ENCODE peak calls at places on chromosomes 1 and 21, in eight cellular contexts. I, V, S, N, J, Q, K and F are unnamed samples. For H3K36me3, the result is how much of the 10 kb centered on the place peaks cover.

GRCh38 chr1:110119843-110120242 is 7.6 kb downstream of the UBL4B start:
- DNase-seq in I (no peak), Q (no peak), N (no peak), K (no peak), J (no peak), S (no peak), V (no peak), F (no peak)

GRCh38 chr1:234322979-234323378 is 50.3 kb upstream of the COA6 start:
- DNase-seq in Q (no peak), J (no peak), V (peak), K (no peak), S (peak), I (peak), N (peak), F (no peak)

GRCh38 chr1:51336004-51336403 is 5.6 kb upstream of the TTC39A start:
- DNase-seq in Q (no peak), N (no peak), V (no peak), K (no peak), I (no peak), S (no peak), J (no peak), F (no peak)

GRCh38 chr1:14926214-14926613 is 227.3 kb upstream of the TMEM51 start:
- DNase-seq in Q (no peak), S (no peak), I (no peak), V (no peak), J (no peak), K (no peak), N (no peak), F (no peak)

GRCh38 chr1:31587720-31588423 is 11.6 kb downstream of the TINAGL1 start:
- DNase-seq in K (no peak), I (no peak), V (peak), N (no peak), Q (no peak), S (peak), J (no peak), F (peak)

GRCh38 chr1:7596126-7596755 is 174.9 kb upstream of the VAMP3 start:
- DNase-seq in I (no peak), K (no peak), S (no peak), Q (no peak), N (no peak), V (no peak), J (no peak), F (no peak)

GRCh38 chr1:16393255-16394177 is 26.5 kb downstream of the SZRD1 start:
- DNase-seq in V (no peak), N (no peak), K (no peak), J (no peak), Q (no peak), I (no peak), S (no peak), F (no peak)

GRCh38 chr1:168179411-168180147 is 817 bp downstream of the TIPRL start:
- DNase-seq in I (no peak), N (peak), K (no peak), V (no peak), J (peak), Q (no peak), S (peak), F (no peak)

GRCh38 chr1:225654277-225654597 is 1.3 kb upstream of the ENAH start:
- DNase-seq in K (no peak), I (no peak), S (peak), J (no peak), V (no peak), Q (no peak), N (no peak), F (no peak)

GRCh38 chr1:20119351-20119750 is at the start of gene PLA2G2D:
- DNase-seq in S (no peak), J (no peak), K (no peak), V (no peak), I (no peak), Q (no peak), N (no peak), F (no peak)

GRCh38 chr1:89429062-89429461 is 65.2 kb downstream of the GBP6 start:
- DNase-seq in V (no peak), Q (no peak), I (no peak), J (no peak), N (no peak), K (no peak), S (no peak), F (no peak)

GRCh38 chr1:56550132-56550531 is 29.2 kb downstream of the PLPP3 start:
- DNase-seq in K (no peak), V (peak), N (no peak), J (no peak), Q (no peak), I (no peak), S (peak), F (no peak)

GRCh38 chr21:38114717-38115333 is 142.0 kb upstream of the KCNJ15 start:
- DNase-seq in K (no peak), N (no peak), S (no peak), Q (no peak), J (no peak), V (no peak), I (no peak), F (no peak)

GRCh38 chr1:181359012-181359411 is 124.3 kb upstream of the CACNA1E start:
- DNase-seq in N (no peak), K (no peak), J (no peak), S (no peak), I (no peak), V (no peak), Q (no peak), F (no peak)

GRCh38 chr1:165871311-165872067 is 44.1 kb downstream of the UCK2 start:
- DNase-seq in K (no peak), N (peak), I (peak), S (peak), V (peak), J (peak), Q (peak), F (no peak)

GRCh38 chr1:111517464-111518225 is 14.2 kb upstream of the ADORA3 start:
- DNase-seq in K (no peak), I (no peak), N (no peak), S (no peak), V (no peak), Q (no peak), J (no peak), F (no peak)

GRCh38 chr21:21046063-21046462 is 47.9 kb downstream of the NCAM2 start:
- DNase-seq in J (no peak), K (no peak), I (no peak), N (no peak), S (peak), Q (no peak), V (no peak), F (no peak)

GRCh38 chr21:38968887-38969543 is 163.3 kb downstream of the ETS2 start:
- DNase-seq in V (no peak), Q (no peak), S (no peak), K (no peak), I (no peak), J (no peak), N (no peak), F (no peak)

GRCh38 chr1:57796609-57797008 is 372.7 kb upstream of the DAB1 start:
- DNase-seq in S (no peak), J (peak), K (peak), I (no peak), V (no peak), Q (no peak), N (peak), F (no peak)

GRCh38 chr1:167819849-167820683 is 93.9 kb downstream of the ADCY10 start:
- DNase-seq in I (peak), S (peak), K (peak), J (peak), N (peak), V (peak), Q (no peak), F (peak)

GRCh38 chr1:115077984-115078330 is 11.3 kb downstream of the TSPAN2 start:
- DNase-seq in N (no peak), J (no peak), I (no peak), Q (no peak), S (no peak), K (no peak), V (no peak), F (no peak)

GRCh38 chr1:48031676-48032075 is 34.5 kb upstream of the TRABD2B start:
- DNase-seq in K (no peak), V (no peak), N (no peak), S (no peak), J (peak), I (no peak), Q (no peak), F (no peak)

DNA sequence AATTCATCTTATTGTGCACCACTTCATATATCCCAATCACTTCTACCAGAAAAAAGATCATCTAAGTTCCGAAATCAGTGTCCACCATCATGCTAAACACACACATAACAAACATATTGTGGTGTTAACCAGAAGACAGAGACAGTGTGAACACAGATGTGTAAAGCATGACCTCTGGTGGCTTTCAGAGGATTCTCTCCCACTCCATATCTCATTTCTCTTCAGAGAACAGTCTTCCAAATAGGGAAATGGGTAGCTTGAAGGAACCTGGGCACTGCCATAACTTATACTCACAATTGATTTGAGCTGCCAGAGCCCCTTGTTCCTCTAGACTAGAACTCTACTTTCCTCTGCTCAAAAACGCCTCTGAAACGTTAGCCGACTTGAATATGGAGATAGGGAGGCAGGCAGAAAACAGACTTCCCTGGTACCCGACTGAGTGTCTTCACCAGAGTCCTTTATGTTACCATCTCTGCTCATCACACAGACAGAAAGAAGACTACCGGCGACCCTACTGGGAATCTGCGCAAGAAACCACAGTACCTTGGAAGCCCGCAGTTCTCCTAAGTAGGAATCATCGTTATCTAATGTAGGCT is 1.8 kb upstream of the ELAPOR1 start:
- DNase-seq in V (peak), I (no peak), J (peak), S (no peak), K (no peak), N (peak), Q (no peak), F (no peak)
- TF ChIP-seq CTCF in V (peak), I (peak), J (peak), S (peak), K (peak), N (no peak), Q (peak), F (no peak)

DNA sequence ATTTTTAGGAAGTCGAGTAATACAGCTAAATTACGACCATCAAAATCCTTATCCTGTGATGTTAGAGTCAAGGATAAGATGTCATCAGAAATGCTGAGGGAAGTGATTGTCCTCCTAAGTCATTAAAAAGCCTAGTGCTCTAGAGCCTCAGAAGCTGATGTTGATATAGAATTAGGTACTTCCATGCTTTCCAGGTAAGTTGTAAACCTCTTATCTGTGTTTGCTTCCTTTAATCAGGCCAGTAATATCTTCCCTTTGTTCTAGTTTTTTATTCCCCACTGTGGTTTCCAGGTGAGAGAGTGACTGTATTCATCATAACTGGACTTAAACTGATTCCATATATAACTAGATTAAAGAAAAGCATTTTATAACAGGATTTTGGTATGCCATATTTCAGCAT is 44.4 kb downstream of the SMG7 start:
- DNase-seq in I (no peak), J (no peak), S (no peak), N (no peak), V (no peak), Q (no peak), K (no peak), F (no peak)
- H3K36me3 ChIP-seq in I (under half), J (under half), S (under half), N (under half), V (under half), Q (under half), K (under half), F (under half)

GRCh38 chr1:244601336-244601735 is 51.6 kb upstream of the DESI2 start:
- DNase-seq in S (no peak), K (no peak), J (no peak), Q (no peak), V (no peak), N (no peak), I (no peak), F (no peak)
- TF ChIP-seq EZH2 in S (no peak), K (no peak), J (no peak), Q (no peak), V (no peak), N (no peak), I (no peak), F (no peak)

GRCh38 chr1:152003846-152004442 is 10.3 kb upstream of the S100A10 start:
- DNase-seq in Q (no peak), S (peak), J (no peak), N (no peak), I (no peak), V (no peak), K (no peak), F (no peak)
- TF ChIP-seq CTCF in Q (no peak), S (peak), J (peak), N (no peak), I (peak), V (peak), K (peak), F (no peak)

GRCh38 chr21:43802713-43803313 is 13.4 kb downstream of the RRP1 start:
- DNase-seq in Q (no peak), V (no peak), S (no peak), N (no peak), J (no peak), K (no peak), I (no peak), F (no peak)
- H3K36me3 ChIP-seq in Q (under half), V (under half), S (under half), N (under half), J (under half), K (under half), I (under half), F (under half)

GRCh38 chr1:205340674-205341073 is 16.0 kb downstream of the KLHDC8A start:
- DNase-seq in V (no peak), J (no peak), Q (no peak), S (no peak), N (no peak), K (no peak), I (no peak), F (no peak)

GRCh38 chr1:205343431-205344009 is 13.2 kb downstream of the KLHDC8A start:
- DNase-seq in V (no peak), Q (no peak), S (peak), K (no peak), J (no peak), I (no peak), N (no peak), F (no peak)

GRCh38 chr1:205346956-205347574 is 9.7 kb downstream of the KLHDC8A start:
- DNase-seq in S (peak), K (no peak), J (peak), N (peak), Q (no peak), V (no peak), I (no peak), F (peak)

GRCh38 chr1:205345761-205346160 is 11.0 kb downstream of the KLHDC8A start:
- DNase-seq in Q (no peak), I (no peak), S (no peak), V (no peak), J (no peak), N (no peak), K (no peak), F (no peak)

GRCh38 chr1:205344010-205344808 is 12.5 kb downstream of the KLHDC8A start:
- DNase-seq in I (no peak), N (no peak), S (peak), J (no peak), Q (no peak), K (no peak), V (no peak), F (no peak)
- TF ChIP-seq EZH2 in I (no peak), N (peak), S (no peak), J (peak), Q (no peak), K (peak), V (peak), F (no peak)

DNA sequence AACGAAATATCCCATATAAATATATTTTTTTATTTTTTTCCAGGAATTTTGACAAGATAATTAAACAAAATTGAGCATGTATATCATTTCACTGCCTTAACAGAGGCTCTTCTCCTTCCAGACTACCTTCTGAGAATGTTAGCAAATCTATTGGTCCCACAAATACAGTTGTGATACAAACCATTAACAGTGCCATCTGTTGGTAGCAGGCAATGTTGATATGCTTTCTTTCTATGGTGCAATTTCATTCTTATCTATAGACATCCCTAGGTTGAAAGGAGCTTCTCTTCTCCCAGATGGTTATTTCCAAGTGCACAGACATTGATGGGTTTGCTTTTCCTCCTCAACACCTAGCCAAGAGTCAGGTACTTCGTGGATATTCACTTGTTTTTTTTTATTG is 303.6 kb downstream of the USH2A start:
- DNase-seq in V (no peak), S (peak), K (no peak), Q (no peak), N (peak), I (peak), J (peak), F (no peak)
- TF ChIP-seq CTCF in V (no peak), S (peak), K (peak), Q (peak), N (peak), I (no peak), J (peak), F (peak)

DNA sequence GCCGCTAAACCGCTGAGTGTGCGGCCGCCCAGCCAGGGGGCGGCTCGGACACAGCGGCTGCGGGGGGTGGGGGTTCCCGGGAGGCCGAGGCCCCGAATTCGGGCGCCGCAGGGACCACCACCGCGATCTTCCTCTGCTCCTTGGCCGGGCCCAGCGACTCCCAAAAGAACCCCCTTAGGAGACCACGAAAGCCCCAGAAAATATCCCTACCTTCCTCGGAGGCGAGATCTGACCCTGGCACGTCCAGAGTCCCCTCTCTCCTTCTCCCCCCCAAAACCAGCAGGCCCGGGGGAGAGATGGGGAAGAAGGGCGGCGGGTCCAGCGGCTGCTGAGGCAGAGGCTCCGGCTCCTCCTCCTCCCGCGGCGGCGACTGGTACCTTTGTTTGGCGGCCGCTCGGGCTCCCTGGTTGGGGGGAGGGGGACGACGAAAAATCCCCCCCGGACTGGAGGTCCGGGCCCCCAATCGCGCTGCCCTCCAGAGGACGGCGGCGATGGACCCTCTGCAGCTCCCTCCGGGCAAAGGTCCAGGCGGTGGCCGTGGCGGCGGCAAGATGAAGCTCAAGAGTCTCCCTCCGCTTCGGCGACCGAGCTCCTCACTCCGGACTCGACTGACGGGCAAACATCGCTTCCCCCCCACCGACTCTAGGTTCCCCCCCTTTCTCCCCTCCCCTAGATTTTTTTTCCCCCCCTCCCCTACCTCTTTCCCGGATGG is at the start of gene ARID4B:
- DNase-seq in I (no peak), N (no peak), V (no peak), Q (no peak), K (no peak), S (no peak), J (no peak), F (peak)
- H3K36me3 ChIP-seq in I (under half), N (under half), V (under half), Q (under half), K (under half), S (under half), J (under half), F (under half)

DNA sequence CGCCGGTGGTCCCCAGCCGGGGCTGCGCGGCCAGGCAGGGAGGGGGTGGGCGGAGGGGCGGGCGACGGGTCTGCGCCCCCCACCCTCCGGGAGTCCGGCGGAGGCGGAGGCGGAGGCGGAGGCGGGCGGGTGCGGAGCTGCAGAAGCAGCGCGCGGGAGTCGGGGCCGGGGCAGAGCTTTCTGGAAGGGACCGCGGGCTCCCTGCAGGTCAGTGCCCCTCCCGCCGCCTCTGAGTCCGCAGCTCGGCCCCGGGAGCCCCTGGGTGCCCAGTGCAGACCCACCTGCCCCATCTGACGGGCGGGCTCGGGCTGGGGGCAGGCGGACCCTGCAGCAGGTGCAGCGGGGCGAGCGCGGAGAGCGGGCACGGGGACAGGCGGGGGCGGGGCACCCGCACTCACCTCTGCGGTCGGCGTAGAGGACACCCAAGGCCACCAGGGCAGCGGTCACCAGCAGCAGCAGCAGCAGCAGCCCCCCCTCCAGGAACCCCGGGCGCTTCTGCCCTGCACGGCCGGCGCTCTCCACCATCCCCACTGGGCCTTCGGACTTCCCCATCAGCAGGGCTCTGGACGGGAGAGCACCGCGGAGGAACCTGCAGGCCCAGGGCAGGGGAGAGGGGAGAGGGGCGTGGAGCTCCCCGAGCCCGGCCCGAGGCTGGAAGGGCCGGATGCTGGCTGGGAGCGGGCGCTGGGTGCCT is 3.7 kb downstream of the MMEL1 start:
- DNase-seq in N (no peak), Q (no peak), K (no peak), I (no peak), J (no peak), V (no peak), S (peak), F (no peak)
- TF ChIP-seq EZH2 in N (no peak), Q (no peak), K (peak), I (no peak), J (no peak), V (peak), S (no peak), F (no peak)

DNA sequence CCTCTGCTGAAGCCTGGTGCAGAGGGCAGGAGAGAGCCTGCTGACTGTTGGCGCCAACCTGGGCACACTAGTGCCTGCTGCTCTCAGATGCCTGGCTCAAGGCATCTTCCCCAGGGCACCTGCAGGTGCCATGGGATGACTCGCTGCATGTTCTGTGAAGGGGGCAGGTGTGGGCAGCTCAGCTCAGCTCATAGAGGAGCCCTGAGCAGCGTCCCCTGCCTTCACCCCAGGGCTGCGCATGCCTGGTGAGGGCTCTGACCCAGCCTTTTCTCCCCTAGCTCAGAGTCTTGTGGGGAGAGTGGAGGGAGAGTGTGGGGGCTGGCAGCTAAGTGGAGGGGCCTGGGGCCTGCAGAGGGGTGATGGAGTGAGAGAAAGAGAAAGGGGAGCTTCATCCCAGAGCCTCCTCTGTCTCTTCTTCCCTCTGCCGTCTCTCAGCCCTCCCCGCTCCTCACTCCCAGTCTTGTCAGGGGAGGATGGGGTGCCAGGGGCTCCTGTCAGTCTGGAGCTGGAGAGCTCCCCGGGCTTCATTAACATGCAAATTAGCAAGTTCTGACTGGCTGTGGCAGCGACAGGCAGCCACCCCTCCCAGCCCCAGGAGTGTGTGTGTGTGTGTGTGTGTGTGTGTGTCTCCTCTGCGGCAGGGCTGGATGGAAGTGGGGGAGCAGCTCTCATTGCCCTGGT is 33.8 kb downstream of the FOXO6 start:
- DNase-seq in Q (no peak), V (no peak), I (no peak), J (peak), N (peak), S (peak), K (no peak), F (peak)
- TF ChIP-seq CTCF in Q (no peak), V (no peak), I (no peak), J (no peak), N (no peak), S (peak), K (peak), F (no peak)